ENCODE peak calls at places on chromosome 17, in five cellular contexts. Y, P, J, L and D are unnamed samples.

GRCh38 chr17:9928601-9929341 is 23.7 kb upstream of the RCVRN start:
- DNase-seq in Y (no peak), P (no peak), J (peak), L (peak), D (peak)

GRCh38 chr17:66830451-66830850 is 4.5 kb upstream of the CACNG5 start:
- DNase-seq in Y (no peak), P (no peak), J (no peak), L (peak), D (no peak)

GRCh38 chr17:33929181-33929724 is 325.8 kb upstream of the CCL2 start:
- DNase-seq in Y (no peak), P (no peak), J (no peak), L (peak), D (no peak)

GRCh38 chr17:5501725-5502124 is 15.4 kb downstream of the MIS12 start:
- DNase-seq in Y (no peak), P (no peak), J (no peak), L (no peak), D (no peak)

GRCh38 chr17:73899839-73900238 is 255.6 kb upstream of the SDK2 start:
- DNase-seq in Y (no peak), P (no peak), J (no peak), L (no peak), D (no peak)

GRCh38 chr17:31467502-31468256 is 76.2 kb downstream of the RAB11FIP4 start:
- DNase-seq in Y (peak), P (no peak), J (peak), L (peak), D (peak)

GRCh38 chr17:43176119-43176570 is 5.1 kb downstream of the NBR1 start:
- DNase-seq in Y (no peak), P (no peak), J (no peak), L (no peak), D (no peak)

GRCh38 chr17:42251115-42251514 is 25.1 kb downstream of the STAT5B start:
- DNase-seq in Y (no peak), P (no peak), J (no peak), L (no peak), D (no peak)

GRCh38 chr17:34980681-34981537 is 597 bp downstream of the LIG3 start:
- DNase-seq in Y (peak), P (peak), J (peak), L (peak), D (peak)

GRCh38 chr17:75267403-75268232 is 3.4 kb downstream of the MIF4GD start:
- DNase-seq in Y (no peak), P (no peak), J (no peak), L (peak), D (no peak)

GRCh38 chr17:33049781-33050414 is 58.3 kb downstream of the SPACA3 start:
- DNase-seq in Y (peak), P (no peak), J (peak), L (peak), D (no peak)

GRCh38 chr17:9973689-9974459 is 68.8 kb upstream of the RCVRN start:
- DNase-seq in Y (no peak), P (no peak), J (no peak), L (no peak), D (no peak)

GRCh38 chr17:12231027-12231682 is 210.5 kb downstream of the MAP2K4 start:
- DNase-seq in Y (no peak), P (no peak), J (no peak), L (no peak), D (no peak)

GRCh38 chr17:4678448-4679026 is 25.4 kb downstream of the PELP1 start:
- DNase-seq in Y (no peak), P (no peak), J (no peak), L (no peak), D (no peak)

GRCh38 chr17:67365762-67366192 is 600 bp downstream of the PSMD12 start:
- DNase-seq in Y (no peak), P (no peak), J (no peak), L (no peak), D (no peak)

GRCh38 chr17:80064696-80065095 is 28.3 kb downstream of the CCDC40 start:
- DNase-seq in Y (no peak), P (no peak), J (no peak), L (no peak), D (no peak)

GRCh38 chr17:44996304-44996703 is 28.2 kb upstream of the C1QL1 start:
- DNase-seq in Y (no peak), P (no peak), J (no peak), L (no peak), D (no peak)

GRCh38 chr17:35890774-35891155 is 10.6 kb upstream of the CCL5 start:
- DNase-seq in Y (peak), P (no peak), J (no peak), L (no peak), D (no peak)

GRCh38 chr17:74198694-74199093 is 4.8 kb upstream of the RPL38 start:
- DNase-seq in Y (no peak), P (no peak), J (no peak), L (no peak), D (no peak)